ENCODE peak calls at places on chromosome 21, in ten cellular contexts. O is body of pancreas; Z is SJSA1; P is uterus; S is effector memory CD4-positive, alpha-beta T cell; K is CD8-positive, alpha-beta memory T cell; V is tibial artery; H is keratinocyte; B is psoas muscle; L is OCI-LY7. M is an unnamed sample.

GRCh38 chr21:32645261-32646182 is 33.3 kb upstream of the CFAP298 start:
- DNase-seq in O (no peak), Z (no peak), P (no peak), S (no peak), K (no peak), V (no peak), H (no peak), B (no peak), L (no peak), M (no peak)

GRCh38 chr21:34592120-34592561 is 22.8 kb downstream of the RCAN1 start:
- DNase-seq in O (peak; percentile 88), Z (no peak), P (no peak), S (no peak), K (no peak), V (no peak), H (no peak), B (peak; percentile 27), L (no peak), M (no peak)

GRCh38 chr21:46425566-46425965 is 33.1 kb upstream of the DIP2A start:
- DNase-seq in O (no peak), Z (no peak), P (no peak), S (peak; percentile 15), K (peak; percentile 91), V (no peak), H (no peak), B (no peak), L (no peak), M (no peak)

GRCh38 chr21:29072873-29073221 is 601 bp downstream of the CCT8 start:
- DNase-seq in O (no peak), Z (no peak), P (no peak), S (no peak), K (no peak), V (no peak), H (no peak), B (no peak), L (peak; percentile 50), M (no peak)

GRCh38 chr21:9753943-9754342 is 767.4 kb upstream of the TPTE start:
- DNase-seq in O (no peak), Z (no peak), P (no peak), S (no peak), K (no peak), V (no peak), H (no peak), B (no peak), L (no peak), M (no peak)

GRCh38 chr21:42657676-42658319 is 4.4 kb downstream of the PDE9A start:
- DNase-seq in O (no peak), Z (no peak), P (no peak), S (no peak), K (peak; percentile 34), V (no peak), H (no peak), B (no peak), L (peak; percentile 34), M (no peak)

GRCh38 chr21:31732538-31732864 is 583 bp upstream of the SCAF4 start:
- DNase-seq in O (no peak), Z (no peak), P (no peak), S (no peak), K (no peak), V (peak; percentile 39), H (no peak), B (no peak), L (no peak), M (no peak)

GRCh38 chr21:23612210-23612609 is 1995.1 kb downstream of the MRPL39 start:
- DNase-seq in O (no peak), Z (no peak), P (no peak), S (no peak), K (no peak), V (no peak), H (no peak), B (no peak), L (no peak), M (no peak)

GRCh38 chr21:46366091-46366490 is 42.1 kb downstream of the PCNT start:
- DNase-seq in O (no peak), Z (no peak), P (no peak), S (no peak), K (no peak), V (no peak), H (no peak), B (no peak), L (no peak), M (no peak)

GRCh38 chr21:32257952-32258785 is 20.7 kb downstream of the MIS18A start:
- DNase-seq in O (peak; percentile 85), Z (peak; percentile 70), P (peak; percentile 70), S (no peak), K (no peak), V (peak; percentile 70), H (peak; percentile 21), B (peak; percentile 60), L (peak; percentile 62), M (peak; percentile 58)

GRCh38 chr21:41511858-41512257 is 3.9 kb upstream of the TMPRSS2 start:
- DNase-seq in O (no peak), Z (no peak), P (no peak), S (no peak), K (no peak), V (no peak), H (no peak), B (no peak), L (no peak), M (no peak)
- H3K4me1 ChIP-seq in O (peaks cover 34% of the 10 kb centered on the region), Z (no peaks in the 10 kb centered on the region), P (no peaks in the 10 kb centered on the region), S (no peaks in the 10 kb centered on the region), K (no peaks in the 10 kb centered on the region), V (no peaks in the 10 kb centered on the region), H (no peaks in the 10 kb centered on the region), B (no peaks in the 10 kb centered on the region), L (no peaks in the 10 kb centered on the region), M (no peaks in the 10 kb centered on the region)

GRCh38 chr21:15062566-15062965 is 2.2 kb downstream of the NRIP1 start:
- DNase-seq in O (no peak), Z (no peak), P (no peak), S (no peak), K (no peak), V (no peak), H (no peak), B (no peak), L (no peak), M (no peak)

GRCh38 chr21:15061284-15061683 is 3.5 kb downstream of the NRIP1 start:
- DNase-seq in O (no peak), Z (no peak), P (no peak), S (no peak), K (no peak), V (no peak), H (no peak), B (no peak), L (no peak), M (no peak)

GRCh38 chr21:15059397-15059796 is 5.4 kb downstream of the NRIP1 start:
- DNase-seq in O (no peak), Z (no peak), P (no peak), S (no peak), K (no peak), V (no peak), H (no peak), B (no peak), L (no peak), M (no peak)

GRCh38 chr21:15061747-15062146 is 3.1 kb downstream of the NRIP1 start:
- DNase-seq in O (no peak), Z (no peak), P (no peak), S (no peak), K (no peak), V (no peak), H (no peak), B (no peak), L (no peak), M (no peak)

GRCh38 chr21:15060776-15061175 is 4.0 kb downstream of the NRIP1 start:
- DNase-seq in O (no peak), Z (no peak), P (no peak), S (no peak), K (no peak), V (no peak), H (no peak), B (no peak), L (no peak), M (no peak)
- H3K27ac ChIP-seq in O (peak overlapping the region; percentile 0), Z (peak overlapping the region; percentile 8), P (no peak overlapping the region), S (no peak overlapping the region), K (peak overlapping the region; percentile 52), V (no peak overlapping the region), H (no peak overlapping the region), B (peak overlapping the region; percentile 43), L (no peak overlapping the region), M (no peak overlapping the region)

GRCh38 chr21:45088116-45088515 is 13.7 kb downstream of the ADARB1 start:
- DNase-seq in O (no peak), Z (no peak), P (no peak), S (no peak), K (no peak), V (no peak), H (no peak), B (no peak), L (no peak), M (no peak)

GRCh38 chr21:45086342-45086958 is 12.1 kb downstream of the ADARB1 start:
- DNase-seq in O (no peak), Z (no peak), P (no peak), S (no peak), K (no peak), V (no peak), H (no peak), B (no peak), L (no peak), M (no peak)

GRCh38 chr21:45088729-45089128 is 14.3 kb downstream of the ADARB1 start:
- DNase-seq in O (no peak), Z (no peak), P (no peak), S (no peak), K (no peak), V (no peak), H (no peak), B (no peak), L (no peak), M (no peak)

GRCh38 chr21:45084881-45085536 is 10.6 kb downstream of the ADARB1 start:
- DNase-seq in O (no peak), Z (no peak), P (no peak), S (no peak), K (no peak), V (no peak), H (no peak), B (no peak), L (no peak), M (no peak)

DNA sequence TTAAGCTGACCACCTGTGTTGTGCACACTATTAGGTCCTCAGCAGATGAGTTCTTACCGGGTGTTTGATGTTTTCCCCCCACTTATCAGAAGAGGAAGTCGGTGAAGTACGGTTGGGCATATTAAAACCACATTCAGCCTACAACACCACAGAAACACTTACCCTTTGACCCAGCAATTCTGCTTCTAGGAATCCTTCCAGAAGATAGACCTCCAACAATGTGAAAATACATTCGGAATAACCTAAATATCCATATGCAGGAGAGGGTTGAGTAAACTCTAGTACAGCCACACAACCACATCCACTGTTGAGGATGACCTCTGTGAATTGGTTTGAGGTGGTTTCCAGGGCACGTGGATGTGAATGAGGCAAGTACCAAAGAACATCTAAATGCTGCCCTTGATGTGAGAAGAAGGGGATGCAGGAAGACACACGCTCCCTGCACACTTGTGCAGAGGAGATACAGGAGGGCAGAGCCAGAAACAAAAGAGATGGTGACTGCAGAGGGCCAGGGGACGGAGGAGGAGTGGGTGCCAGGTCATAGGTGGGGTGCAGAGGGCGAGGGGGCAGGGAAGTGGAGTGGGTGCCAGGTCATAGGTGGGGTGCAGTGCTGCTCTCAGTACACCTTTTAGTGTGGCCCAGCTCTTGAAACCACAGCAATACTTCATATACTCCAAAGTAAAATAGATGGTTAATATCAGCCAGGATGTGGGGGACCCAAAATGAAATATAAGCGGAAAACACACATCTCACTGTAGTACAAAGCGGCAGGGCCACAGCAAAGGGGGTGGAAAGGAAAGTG is 12.8 kb downstream of the ADARB1 start:
- DNase-seq in O (no peak), Z (no peak), P (no peak), S (no peak), K (no peak), V (no peak), H (no peak), B (no peak), L (no peak), M (no peak)
- H3K4me1 ChIP-seq in O (no peaks in the 10 kb centered on the region), Z (no peaks in the 10 kb centered on the region), P (no peaks in the 10 kb centered on the region), S (peaks cover 56% of the 10 kb centered on the region), K (peaks cover 71% of the 10 kb centered on the region), V (no peaks in the 10 kb centered on the region), H (peaks cover 7% of the 10 kb centered on the region), B (peaks cover 13% of the 10 kb centered on the region), L (peaks cover 8% of the 10 kb centered on the region), M (peaks cover 12% of the 10 kb centered on the region)

GRCh38 chr21:45085700-45086099 is 11.3 kb downstream of the ADARB1 start:
- DNase-seq in O (no peak), Z (no peak), P (no peak), S (no peak), K (no peak), V (no peak), H (no peak), B (no peak), L (no peak), M (no peak)
- H3K27ac ChIP-seq in O (no peak overlapping the region), Z (no peak overlapping the region), P (no peak overlapping the region), S (no peak overlapping the region), K (no peak overlapping the region), V (peak overlapping the region; percentile 39), H (no peak overlapping the region), B (no peak overlapping the region), L (no peak overlapping the region), M (no peak overlapping the region)